ENCODE peak calls at places on chromosomes 13 and 19, in nine cellular contexts. M, T, N, X, D, Z, Q, Y and V are unnamed samples.

GRCh38 chr13:59300347-59301165 is 863.2 kb downstream of the DIAPH3 start:
- DNase-seq in N (no peak), T (no peak), Z (no peak), Q (no peak), Y (no peak), D (no peak), X (no peak), M (no peak), V (no peak)

GRCh38 chr19:44807652-44808462 is 1.0 kb upstream of the BCAM start:
- DNase-seq in M (no peak), D (no peak), Z (peak; percentile 67), Y (no peak), Q (no peak), N (peak; percentile 83), X (peak; percentile 76), T (no peak), V (no peak)

GRCh38 chr19:15815306-15815705 is at the start of gene OR10H1:
- DNase-seq in T (no peak), N (peak; percentile 36), D (no peak), M (no peak), Z (peak; percentile 22), Y (no peak), X (peak; percentile 57), Q (no peak), V (no peak)

GRCh38 chr13:51125495-51126226 is 14.6 kb upstream of the C13orf42 start:
- DNase-seq in X (peak; percentile 34), Z (peak; percentile 47), Q (peak; percentile 25), M (peak; percentile 12), Y (no peak), N (peak; percentile 45), D (peak; percentile 5), T (no peak), V (peak; percentile 46)

GRCh38 chr13:26476111-26476743 is 81.3 kb upstream of the WASF3 start:
- DNase-seq in Y (no peak), T (no peak), Q (no peak), D (no peak), M (no peak), Z (peak; percentile 61), N (no peak), X (no peak), V (no peak)

GRCh38 chr13:41520699-41521630 is 63.6 kb downstream of the RGCC start:
- DNase-seq in N (no peak), M (no peak), Q (no peak), Z (peak; percentile 46), X (no peak), D (no peak), T (no peak), Y (no peak), V (no peak)

GRCh38 chr19:11444059-11444458 is 8.6 kb downstream of the PRKCSH start:
- DNase-seq in X (no peak), T (no peak), Q (no peak), N (peak; percentile 54), Z (no peak), Y (no peak), D (no peak), M (no peak), V (no peak)

GRCh38 chr19:56884481-56884880 is 44.0 kb upstream of the PEG3 start:
- DNase-seq in M (no peak), Z (no peak), D (no peak), X (no peak), N (no peak), T (no peak), Q (no peak), Y (no peak), V (no peak)

GRCh38 chr19:12773571-12773970 is 1.8 kb downstream of the HOOK2 start:
- DNase-seq in D (no peak), N (peak; percentile 21), Y (no peak), Z (peak; percentile 52), T (no peak), M (no peak), Q (no peak), X (no peak), V (no peak)

GRCh38 chr13:98466634-98467236 is 110.2 kb downstream of the STK24 start:
- DNase-seq in N (peak; percentile 42), D (no peak), Q (peak; percentile 35), Y (no peak), X (no peak), Z (no peak), T (no peak), M (no peak), V (no peak)

GRCh38 chr13:33433316-33433715 is 147.8 kb upstream of the STARD13 start:
- DNase-seq in X (no peak), Y (no peak), D (no peak), Q (no peak), N (no peak), Z (no peak), T (no peak), M (no peak), V (no peak)

GRCh38 chr13:99870541-99870940 is 101.0 kb downstream of the ZIC5 start:
- DNase-seq in Y (no peak), T (no peak), M (no peak), Z (no peak), N (no peak), X (no peak), Q (no peak), D (no peak), V (no peak)

GRCh38 chr13:112685856-112686255 is 4.0 kb upstream of the ATP11A start:
- DNase-seq in Y (peak; percentile 31), D (no peak), X (no peak), N (peak; percentile 14), M (no peak), Q (no peak), Z (no peak), T (no peak), V (no peak)

GRCh38 chr13:108878732-108879131 is 249.3 kb downstream of the MYO16 start:
- DNase-seq in Y (no peak), X (no peak), T (no peak), N (no peak), D (no peak), M (no peak), Q (no peak), Z (no peak), V (no peak)

GRCh38 chr19:48757741-48758144 is 2.4 kb downstream of the FGF21 start:
- DNase-seq in X (no peak), Q (no peak), T (no peak), D (no peak), N (no peak), Y (no peak), M (no peak), Z (no peak), V (no peak)

GRCh38 chr13:98677398-98677797 is 75.1 kb downstream of the SLC15A1 start:
- DNase-seq in D (no peak), T (no peak), Y (no peak), X (no peak), Q (no peak), M (no peak), Z (no peak), N (no peak), V (no peak)

GRCh38 chr19:7679017-7679720 is 1.5 kb upstream of the TRAPPC5 start:
- DNase-seq in Y (no peak), Z (peak; percentile 18), Q (no peak), M (no peak), D (no peak), T (no peak), N (no peak), X (no peak), V (peak; percentile 81)

GRCh38 chr19:1168877-1169791 is 4.9 kb downstream of the SBNO2 start:
- DNase-seq in Q (no peak), Z (peak; percentile 93), N (peak; percentile 86), T (no peak), X (no peak), M (no peak), D (no peak), Y (no peak), V (no peak)

GRCh38 chr19:46408611-46409039 is 4.7 kb downstream of the CCDC8 start:
- DNase-seq in M (no peak), Y (no peak), T (no peak), N (no peak), X (no peak), D (no peak), Z (no peak), Q (peak; percentile 46), V (no peak)

GRCh38 chr19:11041966-11042627 is 47.2 kb upstream of the LDLR start:
- DNase-seq in X (peak; percentile 77), D (no peak), Y (no peak), M (no peak), Z (no peak), N (peak; percentile 30), T (no peak), Q (no peak), V (no peak)